ENCODE peak calls at places on chromosomes 2 and 18, in five cellular contexts. X is endothelial cell, Y is left lung, V is aorta, G is ascending aorta. W is an unnamed sample.

GRCh38 chr2:123971564-123972318 is 53.3 kb upstream of the CNTNAP5 start:
- DNase-seq in X (no peak), Y (no peak), V (no peak), G (no peak), W (no peak)

GRCh38 chr2:2769481-2770431 is 438.7 kb upstream of the MYT1L start:
- DNase-seq in X (no peak), Y (no peak), V (no peak), G (no peak), W (no peak)

GRCh38 chr2:212005077-212005671 is 533.4 kb downstream of the ERBB4 start:
- DNase-seq in X (peak; percentile 60), Y (no peak), V (peak; percentile 33), G (no peak), W (no peak)

GRCh38 chr2:9346885-9347284 is 76.4 kb downstream of the ITGB1BP1 start:
- DNase-seq in X (no peak), Y (no peak), V (no peak), G (no peak), W (no peak)

GRCh38 chr2:6866239-6866745 is 585 bp upstream of the CMPK2 start:
- DNase-seq in X (no peak), Y (no peak), V (no peak), G (no peak), W (no peak)

GRCh38 chr18:8552151-8552550 is 57.1 kb upstream of the RAB12 start:
- DNase-seq in X (no peak), Y (no peak), V (no peak), G (no peak), W (no peak)

GRCh38 chr2:170020777-170021176 is 157.2 kb upstream of the MYO3B start:
- DNase-seq in X (no peak), Y (no peak), V (no peak), G (no peak), W (no peak)

GRCh38 chr2:122166820-122167219 is 411.4 kb downstream of the TSN start:
- DNase-seq in X (no peak), Y (no peak), V (no peak), G (no peak), W (no peak)

GRCh38 chr18:13369353-13369752 is 150.8 kb downstream of the LDLRAD4 start:
- DNase-seq in X (no peak), Y (no peak), V (no peak), G (no peak), W (no peak)

GRCh38 chr18:23837591-23837990 is 148.3 kb downstream of the LAMA3 start:
- DNase-seq in X (no peak), Y (no peak), V (peak; percentile 52), G (no peak), W (no peak)

W was measured in RWPE2.